ENCODE peak calls at places on chromosomes 13 and 19, in four cellular contexts. X is breast epithelium, N is dorsolateral prefrontal cortex, L is stomach. I is an unnamed sample.
A peak's percentile ranks its signal among the peaks of the same experiment; 100 is the strongest.

GRCh38 chr19:8113017-8113416 is 36.4 kb downstream of the FBN3 start:
- DNase-seq in N (no peak), X (no peak), L (no peak), I (no peak)

GRCh38 chr13:46489586-46490023 is 63.4 kb upstream of the LRCH1 start:
- DNase-seq in N (no peak), L (no peak), X (no peak), I (no peak)

GRCh38 chr13:69633044-69633443 is 474.6 kb upstream of the ATXN8OS start:
- DNase-seq in N (no peak), L (no peak), X (no peak), I (no peak)

GRCh38 chr13:49676581-49677298 is 14.5 kb downstream of the EBPL start:
- DNase-seq in N (no peak), L (no peak), X (no peak), I (no peak)

GRCh38 chr19:3620145-3620816 is 6.3 kb downstream of the CACTIN start:
- DNase-seq in N (no peak), L (no peak), X (no peak), I (no peak)

GRCh38 chr19:5436101-5436947 is 18.9 kb upstream of the ZNRF4 start:
- DNase-seq in N (peak; percentile 92), L (no peak), X (no peak), I (no peak)

GRCh38 chr13:24741791-24742190 is 22.2 kb upstream of the RNF17 start:
- DNase-seq in X (no peak), L (no peak), N (no peak), I (no peak)

GRCh38 chr13:110443633-110444225 is 117.8 kb downstream of the RAB20 start:
- DNase-seq in X (no peak), L (no peak), N (no peak), I (no peak)

GRCh38 chr19:5330307-5330720 is 10.3 kb downstream of the PTPRS start:
- DNase-seq in L (no peak), X (no peak), N (no peak), I (no peak)

GRCh38 chr19:54172764-54173699 is at the start of gene TMC4:
- DNase-seq in N (no peak), X (no peak), L (peak; percentile 88), I (peak; percentile 70)

GRCh38 chr13:114151565-114152284 is 19.3 kb upstream of the RASA3 start:
- DNase-seq in X (no peak), N (no peak), L (peak; percentile 82), I (no peak)

GRCh38 chr13:33079960-33080359 is 63.7 kb downstream of the KL start:
- DNase-seq in L (no peak), X (no peak), N (no peak), I (no peak)

GRCh38 chr19:37329686-37330085 is 41.2 kb upstream of the ZNF527 start:
- DNase-seq in X (no peak), L (no peak), N (no peak), I (no peak)

GRCh38 chr13:105202384-105202783 is 1333.1 kb downstream of the EFNB2 start:
- DNase-seq in X (no peak), L (no peak), N (no peak), I (no peak)

GRCh38 chr13:113565526-113566226 is 18.9 kb upstream of the TFDP1 start:
- DNase-seq in L (peak; percentile 13), X (peak; percentile 31), N (no peak), I (no peak)

GRCh38 chr13:82062772-82063171 is 1721.8 kb upstream of the SPRY2 start:
- DNase-seq in X (no peak), N (no peak), L (no peak), I (no peak)

GRCh38 chr13:93224545-93224944 is 2.1 kb upstream of the GPC6 start:
- DNase-seq in N (no peak), X (no peak), L (no peak), I (no peak)

GRCh38 chr13:22837980-22838615 is 342.7 kb upstream of the SGCG start:
- DNase-seq in N (no peak), L (no peak), X (no peak), I (no peak)

GRCh38 chr13:23567792-23568480 is 2.3 kb upstream of the TNFRSF19 start:
- DNase-seq in L (no peak), X (no peak), N (no peak), I (no peak)

GRCh38 chr13:23378009-23378632 is 55.4 kb downstream of the SACS start:
- DNase-seq in N (no peak), L (no peak), X (no peak), I (no peak)

GRCh38 chr13:37065893-37066526 is 6.5 kb upstream of the SUPT20H start:
- DNase-seq in X (no peak), N (no peak), L (no peak), I (no peak)

GRCh38 chr19:3324405-3324856 is 42.0 kb upstream of the NFIC start:
- DNase-seq in X (no peak), L (peak; percentile 77), N (peak; percentile 22), I (no peak)

GRCh38 chr19:39145180-39145953 is 19.8 kb downstream of the PAK4 start:
- DNase-seq in L (no peak), X (no peak), N (no peak), I (no peak)

GRCh38 chr13:60584976-60585375 is 188.0 kb downstream of the TDRD3 start:
- DNase-seq in X (no peak), N (no peak), L (no peak), I (no peak)

GRCh38 chr13:46079770-46080169 is 25.1 kb downstream of the CPB2 start:
- DNase-seq in L (no peak), X (no peak), N (no peak), I (no peak)

GRCh38 chr13:32205426-32206096 is 109.6 kb downstream of the ZAR1L start:
- DNase-seq in L (no peak), X (no peak), N (no peak), I (peak; percentile 13)

GRCh38 chr13:105050696-105051095 is 1484.8 kb downstream of the EFNB2 start:
- DNase-seq in L (no peak), N (no peak), X (no peak), I (no peak)

GRCh38 chr19:10812902-10813404 is 23.1 kb downstream of the TMED1 start:
- DNase-seq in N (no peak), X (no peak), L (peak; percentile 33), I (no peak)

GRCh38 chr19:459724-460511 is 915 bp downstream of the SHC2 start:
- DNase-seq in N (peak; percentile 71), L (peak; percentile 69), X (peak; percentile 73), I (no peak)

GRCh38 chr13:44768233-44768632 is 192.1 kb upstream of the TSC22D1 start:
- DNase-seq in L (no peak), N (no peak), X (no peak), I (no peak)

GRCh38 chr19:16527971-16528521 is 14.2 kb downstream of the CHERP start:
- DNase-seq in L (peak; percentile 41), N (no peak), X (no peak), I (no peak)

GRCh38 chr19:16470911-16471811 is 609 bp downstream of the EPS15L1 start:
- DNase-seq in L (no peak), X (no peak), N (peak; percentile 16), I (no peak)

GRCh38 chr19:17080441-17080803 is 4.8 kb downstream of the MYO9B start:
- DNase-seq in X (no peak), L (no peak), N (no peak), I (no peak)

GRCh38 chr19:17766543-17767131 is 15.4 kb downstream of the FCHO1 start:
- DNase-seq in X (peak; percentile 71), N (no peak), L (peak; percentile 89), I (peak; percentile 61)

GRCh38 chr13:73336789-73337188 is 278.0 kb downstream of the KLF5 start:
- DNase-seq in X (no peak), L (peak; percentile 39), N (no peak), I (no peak)

GRCh38 chr19:21833733-21834132 is 2.2 kb downstream of the ZNF43 start:
- DNase-seq in X (no peak), L (no peak), N (no peak), I (no peak)

GRCh38 chr13:62019858-62020257 is 604.2 kb upstream of the PCDH20 start:
- DNase-seq in L (no peak), X (no peak), N (no peak), I (no peak)

GRCh38 chr13:62014299-62014698 is 598.6 kb upstream of the PCDH20 start:
- DNase-seq in L (no peak), X (no peak), N (no peak), I (no peak)
- H3K4me3 ChIP-seq in L (no peak overlapping the region), X (no peak overlapping the region), N (peak overlapping the region; percentile 45), I (no peak overlapping the region)

GRCh38 chr13:27482996-27483395 is 32.6 kb upstream of the MTIF3 start:
- DNase-seq in N (no peak), X (no peak), L (no peak), I (no peak)
- H3K4me3 ChIP-seq in N (no peak overlapping the region), X (no peak overlapping the region), L (no peak overlapping the region), I (no peak overlapping the region)

GRCh38 chr19:55441692-55442321 is 1.3 kb downstream of the SHISA7 start:
- DNase-seq in X (no peak), N (peak; percentile 58), L (no peak), I (no peak)
- H3K4me3 ChIP-seq in X (no peak overlapping the region), N (peak overlapping the region; percentile 61), L (no peak overlapping the region), I (no peak overlapping the region)

DNA sequence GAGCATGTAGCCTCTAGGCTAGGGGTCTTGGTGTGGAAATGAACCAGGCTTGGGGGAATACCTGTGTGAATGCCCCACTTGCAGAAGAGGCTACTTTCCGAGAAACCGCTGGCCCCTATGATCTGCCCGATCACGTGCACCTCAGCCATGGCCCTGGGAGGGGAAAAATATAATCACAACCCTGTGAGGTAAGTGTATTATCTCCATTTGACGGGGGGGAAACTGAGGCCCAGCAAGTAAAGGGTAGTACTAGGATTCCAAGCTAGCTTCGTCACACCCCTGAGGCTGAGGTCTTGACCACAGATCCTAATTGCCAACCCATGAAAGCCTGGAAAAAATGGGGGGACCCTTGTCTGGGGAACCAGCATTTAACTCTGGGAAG is 587 bp downstream of the B9D2 start:
- DNase-seq in X (no peak), N (no peak), L (no peak), I (no peak)
- H3K4me3 ChIP-seq in X (peak overlapping the region; percentile 74), N (peak overlapping the region; percentile 82), L (peak overlapping the region; percentile 51), I (peak overlapping the region; percentile 60)